ENCODE peak calls at places on chromosomes 12 and 14, in six cellular contexts. One of them, this sample, is unnamed.

GRCh38 chr14:103896578-103896977 is 31.7 kb upstream of the TDRD9 start:
- DNase-seq in T follicular helper cell: no peak
- DNase-seq in CD4-positive, alpha-beta memory T cell: no peak
- DNase-seq in GM13976: peak
- DNase-seq in NCI-H1092 treated with DMSO at 0.1 percent for 48 hours: no peak
- DNase-seq in activated naive CD4-positive, alpha-beta T cell: no peak
- DNase-seq in this sample: no peak

GRCh38 chr12:63814146-63814774 is 30.2 kb upstream of the SRGAP1 start:
- DNase-seq in activated naive CD4-positive, alpha-beta T cell: no peak
- DNase-seq in CD4-positive, alpha-beta memory T cell: no peak
- DNase-seq in NCI-H1092 treated with DMSO at 0.1 percent for 48 hours: peak
- DNase-seq in GM13976: no peak
- DNase-seq in T follicular helper cell: no peak
- DNase-seq in this sample: no peak

GRCh38 chr12:66066071-66066928 is 64.2 kb downstream of the LLPH start:
- DNase-seq in GM13976: no peak
- DNase-seq in NCI-H1092 treated with DMSO at 0.1 percent for 48 hours: no peak
- DNase-seq in activated naive CD4-positive, alpha-beta T cell: no peak
- DNase-seq in CD4-positive, alpha-beta memory T cell: no peak
- DNase-seq in T follicular helper cell: no peak
- DNase-seq in this sample: no peak

GRCh38 chr14:74505831-74506230 is 12.3 kb downstream of the ISCA2 start:
- DNase-seq in T follicular helper cell: no peak
- DNase-seq in NCI-H1092 treated with DMSO at 0.1 percent for 48 hours: no peak
- DNase-seq in CD4-positive, alpha-beta memory T cell: no peak
- DNase-seq in GM13976: no peak
- DNase-seq in activated naive CD4-positive, alpha-beta T cell: no peak
- DNase-seq in this sample: no peak

GRCh38 chr12:49365542-49365941 is 1.7 kb upstream of the SPATS2 start:
- DNase-seq in NCI-H1092 treated with DMSO at 0.1 percent for 48 hours: no peak
- DNase-seq in T follicular helper cell: no peak
- DNase-seq in activated naive CD4-positive, alpha-beta T cell: no peak
- DNase-seq in CD4-positive, alpha-beta memory T cell: no peak
- DNase-seq in GM13976: no peak
- DNase-seq in this sample: no peak

GRCh38 chr14:96268426-96269358 is 12.7 kb downstream of the BDKRB1 start:
- DNase-seq in activated naive CD4-positive, alpha-beta T cell: no peak
- DNase-seq in T follicular helper cell: no peak
- DNase-seq in GM13976: no peak
- DNase-seq in CD4-positive, alpha-beta memory T cell: no peak
- DNase-seq in NCI-H1092 treated with DMSO at 0.1 percent for 48 hours: no peak
- DNase-seq in this sample: no peak

GRCh38 chr14:61109288-61109687 is 128.2 kb downstream of the SLC38A6 start:
- DNase-seq in CD4-positive, alpha-beta memory T cell: no peak
- DNase-seq in activated naive CD4-positive, alpha-beta T cell: no peak
- DNase-seq in T follicular helper cell: no peak
- DNase-seq in GM13976: no peak
- DNase-seq in NCI-H1092 treated with DMSO at 0.1 percent for 48 hours: no peak
- DNase-seq in this sample: no peak

GRCh38 chr12:82912406-82912805 is 225.7 kb downstream of the TMTC2 start:
- DNase-seq in CD4-positive, alpha-beta memory T cell: no peak
- DNase-seq in activated naive CD4-positive, alpha-beta T cell: no peak
- DNase-seq in T follicular helper cell: no peak
- DNase-seq in NCI-H1092 treated with DMSO at 0.1 percent for 48 hours: no peak
- DNase-seq in GM13976: no peak
- DNase-seq in this sample: no peak

GRCh38 chr14:91367173-91368171 is 50.1 kb downstream of the CCDC88C start:
- DNase-seq in GM13976: peak
- DNase-seq in T follicular helper cell: peak
- DNase-seq in NCI-H1092 treated with DMSO at 0.1 percent for 48 hours: no peak
- DNase-seq in activated naive CD4-positive, alpha-beta T cell: no peak
- DNase-seq in CD4-positive, alpha-beta memory T cell: peak
- DNase-seq in this sample: no peak

GRCh38 chr12:114611145-114612018 is 72.6 kb downstream of the TBX3 start:
- DNase-seq in NCI-H1092 treated with DMSO at 0.1 percent for 48 hours: no peak
- DNase-seq in T follicular helper cell: no peak
- DNase-seq in CD4-positive, alpha-beta memory T cell: no peak
- DNase-seq in GM13976: no peak
- DNase-seq in activated naive CD4-positive, alpha-beta T cell: no peak
- DNase-seq in this sample: peak

GRCh38 chr14:56145965-56146364 is 27.8 kb downstream of the PELI2 start:
- DNase-seq in CD4-positive, alpha-beta memory T cell: no peak
- DNase-seq in T follicular helper cell: no peak
- DNase-seq in activated naive CD4-positive, alpha-beta T cell: no peak
- DNase-seq in NCI-H1092 treated with DMSO at 0.1 percent for 48 hours: no peak
- DNase-seq in GM13976: no peak
- DNase-seq in this sample: no peak

GRCh38 chr14:74202113-74202512 is 37.1 kb upstream of the VSX2 start:
- DNase-seq in T follicular helper cell: no peak
- DNase-seq in NCI-H1092 treated with DMSO at 0.1 percent for 48 hours: no peak
- DNase-seq in activated naive CD4-positive, alpha-beta T cell: no peak
- DNase-seq in GM13976: no peak
- DNase-seq in CD4-positive, alpha-beta memory T cell: no peak
- DNase-seq in this sample: no peak

GRCh38 chr12:94795520-94795919 is 145.2 kb upstream of the TMCC3 start:
- DNase-seq in activated naive CD4-positive, alpha-beta T cell: no peak
- DNase-seq in NCI-H1092 treated with DMSO at 0.1 percent for 48 hours: no peak
- DNase-seq in CD4-positive, alpha-beta memory T cell: no peak
- DNase-seq in GM13976: no peak
- DNase-seq in T follicular helper cell: no peak
- DNase-seq in this sample: peak

GRCh38 chr12:94545937-94546771 is 86.5 kb upstream of the CEP83 start:
- DNase-seq in T follicular helper cell: no peak
- DNase-seq in CD4-positive, alpha-beta memory T cell: no peak
- DNase-seq in activated naive CD4-positive, alpha-beta T cell: no peak
- DNase-seq in NCI-H1092 treated with DMSO at 0.1 percent for 48 hours: peak
- DNase-seq in GM13976: peak
- DNase-seq in this sample: peak